ENCODE peak calls at places on chromosome 2, in four cellular contexts. V, C, T and S are unnamed samples.

GRCh38 chr2:30235008-30235655 is 3.8 kb downstream of the LBH start:
- DNase-seq in V (no peak), C (no peak), T (no peak), S (no peak)

GRCh38 chr2:215366440-215367032 is 54.7 kb downstream of the ATIC start:
- DNase-seq in V (no peak), C (no peak), T (no peak), S (no peak)

GRCh38 chr2:120253021-120253882 is 600 bp downstream of the RALB start:
- DNase-seq in V (peak), C (peak), T (peak), S (peak)

GRCh38 chr2:9105601-9106337 is 100.8 kb upstream of the ASAP2 start:
- DNase-seq in V (no peak), C (no peak), T (no peak), S (no peak)

GRCh38 chr2:111948832-111949231 is 50.4 kb downstream of the MERTK start:
- DNase-seq in V (no peak), C (no peak), T (no peak), S (no peak)

GRCh38 chr2:172273910-172274571 is 153.3 kb upstream of the ITGA6 start:
- DNase-seq in V (no peak), C (no peak), T (no peak), S (no peak)

GRCh38 chr2:96702098-96702785 is 37.6 kb downstream of the LMAN2L start:
- DNase-seq in V (no peak), C (no peak), T (no peak), S (no peak)

GRCh38 chr2:173087214-173087581 is 11.6 kb downstream of the MAP3K20 start:
- DNase-seq in V (no peak), C (no peak), T (no peak), S (no peak)

GRCh38 chr2:37798315-37799005 is 126.6 kb upstream of the RMDN2 start:
- DNase-seq in V (no peak), C (no peak), T (no peak), S (no peak)

GRCh38 chr2:174615951-174616436 is 18.4 kb upstream of the WIPF1 start:
- DNase-seq in V (no peak), C (no peak), T (no peak), S (peak)

GRCh38 chr2:157231476-157231875 is 26.0 kb upstream of the GALNT5 start:
- DNase-seq in V (no peak), C (no peak), T (no peak), S (no peak)

GRCh38 chr2:172113617-172114016 is 10.9 kb upstream of the DLX2 start:
- DNase-seq in V (no peak), C (no peak), T (peak), S (peak)

GRCh38 chr2:33583194-33583938 is 15.7 kb downstream of the FAM98A start:
- DNase-seq in V (no peak), C (no peak), T (peak), S (peak)

GRCh38 chr2:189799030-189799331 is 14.7 kb downstream of the PMS1 start:
- DNase-seq in V (no peak), C (no peak), T (no peak), S (no peak)

GRCh38 chr2:189799531-189799930 is 15.3 kb downstream of the PMS1 start:
- DNase-seq in V (no peak), C (no peak), T (no peak), S (peak)

GRCh38 chr2:189797902-189798301 is 13.7 kb downstream of the PMS1 start:
- DNase-seq in V (no peak), C (no peak), T (no peak), S (no peak)

GRCh38 chr2:189802396-189802912 is 18.2 kb downstream of the PMS1 start:
- DNase-seq in V (no peak), C (no peak), T (no peak), S (no peak)

GRCh38 chr2:189798312-189799029 is 14.2 kb downstream of the PMS1 start:
- DNase-seq in V (no peak), C (no peak), T (no peak), S (peak)
- TF ChIP-seq JUN in V (no peak), C (no peak), T (no peak), S (no peak)

DNA sequence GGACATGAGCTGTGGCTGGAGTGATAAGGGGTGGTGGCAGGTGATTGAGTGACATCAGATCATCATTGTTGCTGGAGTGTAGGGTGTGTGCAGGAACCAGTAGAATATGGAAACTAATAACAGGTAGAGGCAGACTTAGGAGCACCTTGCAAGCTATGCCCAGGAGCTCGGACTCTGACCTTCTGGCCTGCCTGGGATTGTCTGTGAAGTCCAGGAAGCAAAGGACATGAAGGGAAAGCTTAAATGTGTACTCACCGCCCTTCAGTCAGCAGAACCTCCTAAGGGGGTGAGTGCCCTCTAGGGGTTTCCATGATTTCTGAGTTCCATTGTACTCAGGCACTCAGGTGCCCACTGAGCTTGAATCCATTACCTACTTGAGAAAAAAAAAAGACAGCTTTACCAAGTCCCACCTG is 104.2 kb downstream of the CRIM1 start:
- DNase-seq in V (peak), C (peak), T (peak), S (peak)
- TF ChIP-seq JUN in V (no peak), C (no peak), T (no peak), S (no peak)

GRCh38 chr2:72998234-72998651 is 73.3 kb downstream of the SFXN5 start:
- DNase-seq in V (no peak), C (no peak), T (no peak), S (no peak)

GRCh38 chr2:72998724-72999123 is 72.8 kb downstream of the SFXN5 start:
- DNase-seq in V (no peak), C (no peak), T (no peak), S (no peak)

GRCh38 chr2:73000808-73001570 is 70.5 kb downstream of the SFXN5 start:
- DNase-seq in V (no peak), C (no peak), T (no peak), S (no peak)

GRCh38 chr2:73003027-73003426 is 68.5 kb downstream of the SFXN5 start:
- DNase-seq in V (no peak), C (no peak), T (no peak), S (no peak)

DNA sequence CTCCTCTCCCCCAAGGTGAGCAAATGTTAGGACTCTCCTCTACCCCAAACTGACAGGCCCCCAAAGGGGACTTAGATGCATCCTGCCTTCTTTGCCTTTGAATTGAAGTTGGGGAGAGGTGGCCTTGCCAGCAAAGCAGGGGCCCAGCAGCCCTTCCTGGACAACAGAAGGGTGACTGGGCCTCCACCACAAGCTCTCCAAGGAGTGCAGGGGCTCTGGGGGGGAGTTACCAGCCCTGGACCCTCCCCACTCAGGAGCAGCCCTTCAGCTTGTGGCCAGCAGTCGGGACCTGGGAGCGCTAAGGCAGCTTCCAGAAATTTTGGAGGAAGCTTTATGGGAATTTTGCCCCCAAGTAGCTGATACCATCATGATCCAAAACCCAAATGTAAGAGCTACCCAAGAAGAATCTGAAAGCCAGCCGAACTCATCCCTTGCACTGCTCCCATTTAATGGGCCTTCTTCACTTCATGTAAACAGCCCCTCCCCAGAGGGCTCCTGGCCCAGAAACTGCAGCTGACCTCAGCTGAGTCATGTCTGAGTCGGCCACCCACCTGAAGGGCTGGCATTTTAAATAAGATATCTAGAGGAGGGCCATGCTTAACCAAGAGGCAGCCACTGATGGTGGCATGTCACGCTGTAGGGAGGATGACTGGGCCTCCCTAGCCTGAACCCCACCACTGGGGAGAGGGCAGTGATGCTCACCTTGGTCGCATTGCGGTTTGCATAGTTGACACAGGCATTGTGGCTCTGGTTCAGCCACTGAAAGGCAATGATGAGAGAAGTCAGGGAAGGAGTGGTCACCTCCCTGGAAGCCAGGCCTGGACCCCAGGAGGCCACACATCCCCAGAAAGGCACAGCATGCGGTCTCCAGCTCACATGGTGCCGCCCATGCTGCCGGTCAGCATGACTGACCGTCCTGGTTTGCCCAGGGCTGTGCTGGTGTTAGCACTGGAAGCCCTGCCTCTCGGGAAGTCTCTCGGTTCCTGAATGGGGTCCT is 71.5 kb downstream of the SFXN5 start:
- DNase-seq in V (no peak), C (no peak), T (no peak), S (peak)
- TF ChIP-seq JUN in V (no peak), C (no peak), T (no peak), S (no peak)

GRCh38 chr2:15588329-15588919 is 3.2 kb upstream of the DDX1 start:
- DNase-seq in V (peak), C (peak), T (peak), S (peak)
- TF ChIP-seq JUN in V (no peak), C (no peak), T (no peak), S (no peak)

GRCh38 chr2:241798631-241799521 is 10.1 kb upstream of the NEU4 start:
- DNase-seq in V (no peak), C (no peak), T (no peak), S (no peak)
- TF ChIP-seq JUN in V (no peak), C (no peak), T (no peak), S (no peak)

GRCh38 chr2:51734115-51734514 is 702.2 kb upstream of the NRXN1 start:
- DNase-seq in V (no peak), C (no peak), T (no peak), S (no peak)
- TF ChIP-seq JUN in V (no peak), C (no peak), T (no peak), S (no peak)

GRCh38 chr2:232492963-232493700 is 5.5 kb upstream of the ECEL1 start:
- DNase-seq in V (no peak), C (no peak), T (no peak), S (no peak)

GRCh38 chr2:232492236-232492848 is 4.7 kb upstream of the ECEL1 start:
- DNase-seq in V (no peak), C (no peak), T (no peak), S (no peak)

GRCh38 chr2:232489516-232490220 is 2.0 kb upstream of the ECEL1 start:
- DNase-seq in V (no peak), C (no peak), T (no peak), S (no peak)

GRCh38 chr2:232490221-232491138 is 2.8 kb upstream of the ECEL1 start:
- DNase-seq in V (no peak), C (no peak), T (no peak), S (no peak)

DNA sequence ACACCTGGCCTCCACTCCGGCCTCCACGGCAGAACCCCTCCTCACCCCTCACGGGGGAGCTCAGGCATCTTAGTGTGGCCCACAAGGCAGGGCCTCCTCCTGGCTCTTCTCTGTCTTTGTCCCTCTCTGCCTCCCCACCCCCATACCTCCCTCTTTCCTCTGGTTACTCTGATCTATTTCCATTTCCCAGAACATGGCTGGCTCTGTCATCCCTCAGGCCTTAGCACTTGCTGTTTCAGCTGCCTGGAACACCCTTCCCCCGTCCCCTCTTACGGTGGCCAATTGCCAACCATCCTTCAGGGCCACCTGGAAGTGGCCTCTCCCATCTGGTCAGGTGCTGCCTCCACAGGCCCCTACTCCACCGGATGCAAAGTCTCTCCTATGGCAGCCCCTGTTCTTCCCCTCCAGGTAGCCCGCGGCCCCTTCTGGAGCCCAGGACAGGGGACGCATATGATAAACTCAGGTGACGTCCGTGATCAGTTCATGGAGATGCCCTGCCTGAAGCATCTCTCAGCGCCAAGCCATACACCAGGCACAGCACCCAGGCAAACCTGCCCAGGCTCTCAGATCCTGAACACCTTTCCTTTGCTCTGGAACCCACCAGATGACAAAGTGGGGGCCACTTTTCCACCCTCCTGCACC is 3.6 kb upstream of the ECEL1 start:
- DNase-seq in V (no peak), C (no peak), T (no peak), S (no peak)
- TF ChIP-seq JUN in V (no peak), C (no peak), T (no peak), S (no peak)

DNA sequence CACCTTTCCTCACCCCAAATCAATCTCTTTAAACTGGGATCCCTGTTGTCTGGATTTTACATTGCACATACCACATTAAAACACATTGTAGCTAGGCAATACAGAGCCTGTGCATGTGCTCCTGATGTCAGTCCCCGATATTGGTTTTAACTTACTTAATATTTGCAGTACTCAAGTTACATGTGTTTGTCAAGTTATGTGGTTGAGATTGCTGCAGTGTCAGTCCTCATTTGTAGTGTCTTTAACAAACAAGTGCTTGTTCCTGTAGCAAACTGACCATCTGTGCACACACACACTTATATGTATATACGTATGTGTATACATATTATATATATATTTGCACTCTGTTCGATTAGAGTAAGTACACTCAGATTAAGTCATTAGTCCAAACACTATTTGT is 10.4 kb upstream of the UBE2E3 start:
- DNase-seq in V (no peak), C (no peak), T (no peak), S (no peak)
- TF ChIP-seq JUN in V (no peak), C (no peak), T (no peak), S (no peak)

DNA sequence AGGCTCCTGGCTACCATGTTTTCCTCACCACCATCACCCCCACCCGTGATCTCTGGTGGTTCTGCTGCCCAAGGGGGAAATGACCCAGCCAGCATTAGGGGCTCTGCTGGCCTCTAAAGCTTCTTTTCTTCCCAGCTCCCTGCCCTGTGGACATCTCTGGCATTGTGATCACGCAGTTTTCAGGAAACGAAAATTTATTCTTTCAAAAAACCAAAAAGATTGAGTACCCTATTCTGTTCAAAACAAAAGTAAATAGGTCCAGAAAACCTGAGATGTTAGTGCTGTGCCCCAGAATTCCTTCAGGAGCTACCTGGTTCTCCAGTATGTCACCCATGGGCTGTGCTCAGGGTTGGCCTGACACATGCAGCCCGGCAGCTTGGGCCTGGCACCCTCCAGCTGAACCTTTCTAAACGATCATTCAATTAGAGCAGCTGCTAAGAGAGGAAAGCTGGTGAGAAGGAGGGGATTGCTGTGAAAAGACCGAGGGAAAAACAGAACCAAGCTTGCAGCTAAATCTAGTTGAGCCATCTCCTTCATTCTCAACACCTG is 157.5 kb downstream of the MGAT5 start:
- DNase-seq in V (no peak), C (no peak), T (no peak), S (no peak)
- TF ChIP-seq JUN in V (no peak), C (no peak), T (no peak), S (no peak)